ENCODE peak calls at places on chromosomes 1 and 21, in nine cellular contexts. B, S, I, T, L, N, C, J and Y are unnamed samples.

GRCh38 chr1:88867743-88868521 is 23.4 kb downstream of the GTF2B start:
- DNase-seq in L (peak), S (no peak), J (no peak), B (no peak), T (no peak), C (no peak), I (peak), N (no peak), Y (no peak)

GRCh38 chr1:230141002-230141648 is 74.1 kb downstream of the GALNT2 start:
- DNase-seq in L (peak), I (no peak), N (no peak), T (no peak), C (no peak), B (no peak), J (no peak), S (no peak), Y (no peak)

GRCh38 chr21:39071623-39072214 is 111.5 kb downstream of the PSMG1 start:
- DNase-seq in B (no peak), L (peak), J (no peak), S (no peak), N (no peak), I (no peak), T (no peak), C (no peak), Y (no peak)

GRCh38 chr1:109787211-109787844 is 23.6 kb upstream of the EPS8L3 start:
- DNase-seq in I (no peak), C (no peak), S (no peak), J (no peak), N (no peak), L (peak), T (no peak), B (peak), Y (no peak)

GRCh38 chr1:165632152-165632469 is 1.1 kb downstream of the MGST3 start:
- DNase-seq in N (no peak), J (no peak), S (no peak), T (no peak), L (no peak), B (no peak), C (no peak), I (no peak), Y (no peak)

GRCh38 chr21:34061983-34062382 is 11.4 kb upstream of the MRPS6 start:
- DNase-seq in L (no peak), I (no peak), S (no peak), B (no peak), C (no peak), N (no peak), J (no peak), T (no peak), Y (peak)

GRCh38 chr1:184464757-184465156 is 77.9 kb downstream of the C1orf21 start:
- DNase-seq in B (no peak), J (no peak), L (no peak), I (no peak), S (no peak), T (no peak), N (no peak), C (no peak), Y (no peak)

GRCh38 chr1:10629091-10629815 is 154.5 kb downstream of the PEX14 start:
- DNase-seq in J (no peak), B (no peak), N (no peak), I (no peak), T (no peak), C (no peak), S (no peak), L (no peak), Y (no peak)

GRCh38 chr1:27379564-27380132 is 3.5 kb downstream of the CD164L2 start:
- DNase-seq in B (no peak), N (no peak), I (no peak), S (no peak), C (no peak), T (no peak), J (no peak), L (no peak), Y (no peak)

GRCh38 chr1:154608522-154609294 is 722 bp upstream of the ADAR start:
- DNase-seq in N (peak), T (peak), C (no peak), B (peak), J (peak), S (no peak), I (peak), L (peak), Y (peak)

GRCh38 chr1:29824025-29824424 is 587.7 kb downstream of the PTPRU start:
- DNase-seq in S (no peak), I (no peak), J (no peak), L (no peak), T (no peak), C (no peak), B (no peak), N (no peak), Y (no peak)

GRCh38 chr1:157994704-157995540 is 1.5 kb downstream of the KIRREL1 start:
- DNase-seq in B (peak), T (no peak), N (no peak), S (no peak), J (no peak), C (no peak), L (peak), I (no peak), Y (no peak)

GRCh38 chr1:32447469-32448185 is 17.2 kb upstream of the ZBTB8B start:
- DNase-seq in B (no peak), S (no peak), J (no peak), I (no peak), T (no peak), L (peak), C (no peak), N (no peak), Y (peak)

GRCh38 chr1:34879230-34879629 is 19.7 kb upstream of the SMIM12 start:
- DNase-seq in J (no peak), S (no peak), N (no peak), I (no peak), T (no peak), C (no peak), B (no peak), L (no peak), Y (no peak)

GRCh38 chr1:68107771-68108170 is 57.3 kb upstream of the DIRAS3 start:
- DNase-seq in C (no peak), T (no peak), J (no peak), L (peak), I (no peak), S (no peak), N (no peak), B (no peak), Y (no peak)

GRCh38 chr1:93615201-93616150 is 66.2 kb downstream of the BCAR3 start:
- DNase-seq in B (peak), N (peak), S (no peak), C (no peak), L (peak), J (peak), T (peak), I (peak), Y (no peak)

GRCh38 chr1:40090652-40091355 is 6.2 kb downstream of the PPT1 start:
- DNase-seq in L (no peak), B (no peak), N (no peak), S (no peak), J (no peak), I (no peak), T (no peak), C (no peak), Y (no peak)

GRCh38 chr1:181126871-181127587 is 38.5 kb downstream of the IER5 start:
- DNase-seq in B (peak), J (no peak), T (no peak), C (no peak), I (no peak), N (no peak), S (no peak), L (peak), Y (peak)

GRCh38 chr1:110443393-110443918 is 7.5 kb upstream of the PROK1 start:
- DNase-seq in B (no peak), L (no peak), T (no peak), C (no peak), S (no peak), N (no peak), I (no peak), J (no peak), Y (no peak)

GRCh38 chr1:25911162-25911561 is 4.9 kb upstream of the STMN1 start:
- DNase-seq in I (no peak), S (no peak), J (no peak), C (no peak), T (no peak), B (no peak), L (no peak), N (no peak), Y (no peak)

GRCh38 chr1:116556289-116557006 is 14.4 kb downstream of the CD58 start:
- DNase-seq in J (peak), C (no peak), I (peak), L (peak), B (peak), T (no peak), S (no peak), N (no peak), Y (no peak)

GRCh38 chr1:60160141-60160540 is 86.6 kb upstream of the C1orf87 start:
- DNase-seq in L (no peak), C (no peak), N (no peak), T (no peak), I (no peak), B (no peak), S (no peak), J (no peak), Y (no peak)

GRCh38 chr1:100343897-100344296 is 8.4 kb upstream of the CDC14A start:
- DNase-seq in I (no peak), B (no peak), L (no peak), S (no peak), C (no peak), T (no peak), J (no peak), N (no peak), Y (no peak)

GRCh38 chr1:219281834-219282233 is 108.2 kb downstream of the LYPLAL1 start:
- DNase-seq in I (no peak), S (no peak), C (no peak), N (no peak), T (no peak), B (no peak), J (no peak), L (no peak), Y (no peak)

GRCh38 chr1:171966426-171967220 is 125.3 kb downstream of the DNM3 start:
- DNase-seq in B (no peak), T (no peak), N (no peak), I (no peak), C (no peak), S (no peak), J (no peak), L (no peak), Y (no peak)

GRCh38 chr1:67005068-67005467 is 48.9 kb downstream of the SLC35D1 start:
- DNase-seq in N (no peak), L (no peak), T (no peak), C (peak), I (no peak), J (no peak), B (no peak), S (no peak), Y (no peak)

GRCh38 chr1:25743164-25744139 is 56.5 kb upstream of the SELENON start:
- DNase-seq in T (no peak), L (peak), B (no peak), C (peak), S (no peak), J (no peak), I (no peak), N (no peak), Y (peak)

GRCh38 chr1:46180082-46180616 is 3.9 kb upstream of the P3R3URF start:
- DNase-seq in C (no peak), S (no peak), N (peak), B (peak), J (no peak), L (no peak), T (no peak), I (no peak), Y (no peak)

GRCh38 chr1:231301990-231302389 is 35.7 kb downstream of the EXOC8 start:
- DNase-seq in I (no peak), B (no peak), T (no peak), J (no peak), S (no peak), N (no peak), L (no peak), C (no peak), Y (no peak)

GRCh38 chr1:91672601-91673161 is 172.0 kb downstream of the CDC7 start:
- DNase-seq in N (no peak), C (no peak), I (no peak), L (no peak), B (no peak), T (no peak), J (peak), S (no peak), Y (no peak)

GRCh38 chr1:153790996-153791855 is 16.0 kb downstream of the SLC27A3 start:
- DNase-seq in S (no peak), B (no peak), I (peak), J (no peak), T (peak), C (no peak), L (peak), N (no peak), Y (no peak)

GRCh38 chr1:216614011-216614934 is 109.0 kb downstream of the ESRRG start:
- DNase-seq in I (no peak), L (no peak), N (no peak), J (no peak), C (no peak), S (no peak), B (no peak), T (no peak), Y (peak)

GRCh38 chr1:202056644-202057334 is 46.4 kb downstream of the ELF3 start:
- DNase-seq in S (no peak), T (no peak), B (peak), J (no peak), C (no peak), N (no peak), L (no peak), I (no peak), Y (no peak)